ENCODE peak calls at places on chromosomes 16 and 17, in four cellular contexts. Q, O, P and F are unnamed samples.

GRCh38 chr17:78643326-78643725 is 66.1 kb upstream of the DNAH17 start:
- DNase-seq in Q (no peak), P (no peak), O (no peak), F (no peak)

GRCh38 chr17:11997972-11998233 is 628 bp upstream of the ZNF18 start:
- DNase-seq in O (no peak), Q (no peak), P (no peak), F (no peak)

GRCh38 chr16:53904533-53904932 is 200.6 kb downstream of the FTO start:
- DNase-seq in O (no peak), Q (no peak), P (no peak), F (no peak)

GRCh38 chr17:31256936-31257335 is 40.1 kb downstream of the OMG start:
- DNase-seq in O (no peak), P (no peak), Q (no peak), F (no peak)

GRCh38 chr16:57956924-57957323 is 14.0 kb downstream of the CNGB1 start:
- DNase-seq in P (no peak), O (no peak), Q (no peak), F (no peak)

GRCh38 chr16:48113471-48113870 is 42.3 kb downstream of the ABCC12 start:
- DNase-seq in Q (no peak), O (no peak), P (peak; percentile 12), F (no peak)

GRCh38 chr17:45063198-45063597 is 2.1 kb downstream of the NMT1 start:
- DNase-seq in P (no peak), O (no peak), Q (no peak), F (no peak)

GRCh38 chr16:72111653-72112451 is 18.2 kb downstream of the DHX38 start:
- DNase-seq in P (no peak), Q (no peak), O (peak; percentile 51), F (no peak)

GRCh38 chr16:88703486-88704309 is 2.5 kb downstream of the RNF166 start:
- DNase-seq in Q (no peak), O (no peak), P (no peak), F (no peak)

GRCh38 chr17:57943140-57943539 is 12.1 kb downstream of the CUEDC1 start:
- DNase-seq in O (no peak), P (no peak), Q (no peak), F (no peak)

GRCh38 chr17:44867841-44868240 is 20.2 kb downstream of the HIGD1B start:
- DNase-seq in Q (no peak), P (no peak), O (no peak), F (no peak)

GRCh38 chr16:81170824-81171223 is 67.7 kb upstream of the BCO1 start:
- DNase-seq in P (no peak), Q (no peak), O (no peak), F (no peak)

GRCh38 chr16:81509404-81509803 is 64.8 kb downstream of the CMIP start:
- DNase-seq in Q (no peak), P (no peak), O (no peak), F (no peak)

GRCh38 chr17:63433746-63434591 is 12.1 kb downstream of the CYB561 start:
- DNase-seq in O (no peak), P (no peak), Q (no peak), F (no peak)

GRCh38 chr16:11024333-11025053 is 80.1 kb downstream of the CLEC16A start:
- DNase-seq in P (peak; percentile 81), Q (peak; percentile 45), O (no peak), F (no peak)

GRCh38 chr17:79188048-79188447 is 113.4 kb downstream of the ENGASE start:
- DNase-seq in P (no peak), Q (peak; percentile 10), O (peak; percentile 72), F (no peak)

GRCh38 chr17:49585422-49586027 is 9.9 kb downstream of the NXPH3 start:
- DNase-seq in O (peak; percentile 48), P (no peak), Q (no peak), F (no peak)

GRCh38 chr17:77317091-77317519 is 176.3 kb downstream of the SEC14L1 start:
- DNase-seq in Q (no peak), O (no peak), P (no peak), F (no peak)

GRCh38 chr16:75550211-75550662 is 5.8 kb downstream of the TMEM231 start:
- DNase-seq in O (no peak), Q (no peak), P (peak; percentile 58), F (no peak)

GRCh38 chr17:29069526-29070041 is 26.6 kb downstream of the PIPOX start:
- DNase-seq in O (peak; percentile 76), Q (no peak), P (no peak), F (no peak)

GRCh38 chr16:10729649-10730048 is 14.0 kb upstream of the NUBP1 start:
- DNase-seq in Q (peak; percentile 54), P (no peak), O (no peak), F (no peak)

GRCh38 chr16:17076818-17077498 is 393.8 kb downstream of the XYLT1 start:
- DNase-seq in O (no peak), Q (no peak), P (no peak), F (no peak)

GRCh38 chr16:56321159-56321558 is 104.2 kb downstream of the AMFR start:
- DNase-seq in O (no peak), Q (no peak), P (no peak), F (no peak)

GRCh38 chr16:49747654-49748053 is 108.3 kb downstream of the ZNF423 start:
- DNase-seq in Q (no peak), P (no peak), O (no peak), F (no peak)

GRCh38 chr16:54937673-54938350 is 7.1 kb downstream of the IRX5 start:
- DNase-seq in Q (no peak), P (no peak), O (no peak), F (no peak)
- H3K4me3 ChIP-seq in Q (no peak overlapping the region), P (no peak overlapping the region), O (no peak overlapping the region), F (no peak overlapping the region)

GRCh38 chr17:81030726-81031570 is 4.0 kb upstream of the BAIAP2 start:
- DNase-seq in Q (no peak), P (peak; percentile 40), O (no peak), F (no peak)

GRCh38 chr17:81033535-81034167 is 1.3 kb upstream of the BAIAP2 start:
- DNase-seq in O (no peak), Q (no peak), P (peak; percentile 44), F (no peak)

GRCh38 chr17:81034168-81034777 is 678 bp upstream of the BAIAP2 start:
- DNase-seq in O (no peak), P (no peak), Q (no peak), F (no peak)

GRCh38 chr17:81031571-81032550 is 3.1 kb upstream of the BAIAP2 start:
- DNase-seq in P (no peak), O (no peak), Q (no peak), F (no peak)

DNA sequence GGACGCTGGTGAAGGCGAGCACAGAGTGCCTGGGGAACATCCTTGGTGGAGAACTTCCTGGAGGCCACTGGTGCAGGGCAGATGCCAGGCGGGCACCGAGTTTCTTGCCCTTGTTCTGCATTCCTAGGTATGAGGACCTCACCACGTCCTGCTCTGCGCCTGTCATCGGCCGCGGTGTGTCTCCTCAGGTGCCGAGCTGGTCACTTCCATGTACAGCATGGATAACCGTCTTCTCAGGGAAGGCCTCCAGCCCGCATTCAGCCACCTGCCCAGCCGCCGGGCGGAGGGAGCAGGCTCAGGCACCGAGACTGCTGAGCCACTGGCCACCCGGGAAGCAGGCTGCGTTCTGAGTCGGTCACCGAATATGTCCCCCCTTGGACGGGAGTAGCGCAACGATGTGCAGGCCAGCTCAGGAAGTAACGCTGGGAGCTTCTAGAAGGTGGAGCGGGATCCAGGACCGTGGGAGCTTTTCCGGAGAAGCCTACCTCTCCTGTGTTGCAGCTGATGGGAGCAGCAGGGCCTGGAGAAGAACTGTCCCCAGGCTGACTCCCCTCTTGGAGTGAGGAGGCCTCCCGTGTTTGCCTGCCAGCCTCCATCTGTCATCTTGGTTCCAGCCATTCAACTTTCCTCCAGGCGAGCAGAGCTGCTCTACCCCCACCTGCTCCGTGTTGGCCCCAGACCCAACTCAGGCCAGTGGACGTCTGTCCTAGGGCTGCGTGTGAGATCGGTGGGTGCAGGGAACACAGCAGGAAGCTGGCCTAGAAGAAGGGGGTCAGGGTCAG is 2.1 kb upstream of the BAIAP2 start:
- DNase-seq in O (no peak), Q (no peak), P (no peak), F (no peak)
- TF ChIP-seq TCF7L2 in O (no peak), Q (no peak), P (no peak), F (no peak)

DNA sequence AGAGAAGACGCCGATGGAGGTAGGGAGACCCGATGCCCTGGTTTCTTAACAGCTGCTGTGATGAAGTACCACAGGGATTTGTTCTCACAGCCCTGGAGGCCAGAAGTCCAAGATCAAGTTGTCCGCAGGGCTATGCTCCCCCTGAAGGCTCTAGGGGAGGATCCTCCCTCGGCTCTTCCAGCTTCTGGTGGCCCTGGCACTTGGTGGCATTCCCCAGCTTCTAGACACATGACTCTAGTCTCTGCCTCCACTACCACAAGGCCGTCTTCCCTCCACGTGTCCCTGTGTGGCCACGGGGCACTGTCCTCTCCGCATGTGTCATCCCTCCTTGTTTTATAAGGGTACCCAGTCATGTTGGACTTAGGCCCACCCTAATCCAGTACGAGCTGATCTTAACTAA is 375.2 kb downstream of the SLC39A11 start:
- DNase-seq in P (no peak), O (no peak), Q (no peak), F (no peak)
- H3K4me1 ChIP-seq in P (peaks cover 35% of the 10 kb centered on the region), O (no peaks in the 10 kb centered on the region), Q (peaks cover 64% of the 10 kb centered on the region), F (peaks cover 54% of the 10 kb centered on the region)

DNA sequence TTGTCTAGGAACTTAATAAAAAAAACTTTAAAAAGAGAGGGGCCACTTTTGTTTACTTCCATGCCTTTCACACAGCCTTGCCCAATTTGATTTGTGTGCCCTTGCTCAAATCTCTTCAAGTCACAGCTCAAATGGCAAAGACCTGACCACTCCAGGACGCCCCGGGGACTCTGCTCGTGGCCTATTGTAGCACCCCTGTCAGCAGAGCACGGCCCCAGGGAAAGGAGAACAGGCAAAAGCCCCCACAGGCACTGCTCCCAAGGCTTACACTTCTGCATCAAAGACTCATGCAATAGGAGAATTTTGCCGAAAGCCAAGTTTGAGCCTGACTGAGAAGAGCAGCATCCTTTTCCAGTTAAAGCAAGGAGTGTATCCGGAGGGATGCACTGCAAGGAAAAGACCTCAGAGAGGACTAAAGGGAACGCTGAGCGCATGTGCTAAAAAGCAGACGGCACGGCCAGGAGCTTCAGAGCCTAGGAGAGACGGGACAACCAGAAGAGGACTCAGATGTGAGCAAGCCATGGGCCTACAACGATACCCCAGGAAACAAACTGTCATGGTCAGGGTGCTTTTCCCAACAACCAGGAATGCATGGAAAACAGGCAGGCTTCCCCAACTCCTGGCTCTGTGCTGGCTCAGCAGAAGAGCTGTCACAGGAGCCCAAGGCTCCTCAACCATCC is 8.2 kb downstream of the CREBBP start:
- DNase-seq in Q (no peak), O (no peak), P (no peak), F (no peak)
- H3K4me3 ChIP-seq in Q (no peak overlapping the region), O (no peak overlapping the region), P (no peak overlapping the region), F (no peak overlapping the region)

GRCh38 chr16:24070851-24071250 is 185.3 kb upstream of the CACNG3 start:
- DNase-seq in O (peak; percentile 83), Q (peak; percentile 43), P (peak; percentile 29), F (peak; percentile 17)
- TF ChIP-seq TCF7L2 in O (no peak), Q (no peak), P (no peak), F (no peak)

DNA sequence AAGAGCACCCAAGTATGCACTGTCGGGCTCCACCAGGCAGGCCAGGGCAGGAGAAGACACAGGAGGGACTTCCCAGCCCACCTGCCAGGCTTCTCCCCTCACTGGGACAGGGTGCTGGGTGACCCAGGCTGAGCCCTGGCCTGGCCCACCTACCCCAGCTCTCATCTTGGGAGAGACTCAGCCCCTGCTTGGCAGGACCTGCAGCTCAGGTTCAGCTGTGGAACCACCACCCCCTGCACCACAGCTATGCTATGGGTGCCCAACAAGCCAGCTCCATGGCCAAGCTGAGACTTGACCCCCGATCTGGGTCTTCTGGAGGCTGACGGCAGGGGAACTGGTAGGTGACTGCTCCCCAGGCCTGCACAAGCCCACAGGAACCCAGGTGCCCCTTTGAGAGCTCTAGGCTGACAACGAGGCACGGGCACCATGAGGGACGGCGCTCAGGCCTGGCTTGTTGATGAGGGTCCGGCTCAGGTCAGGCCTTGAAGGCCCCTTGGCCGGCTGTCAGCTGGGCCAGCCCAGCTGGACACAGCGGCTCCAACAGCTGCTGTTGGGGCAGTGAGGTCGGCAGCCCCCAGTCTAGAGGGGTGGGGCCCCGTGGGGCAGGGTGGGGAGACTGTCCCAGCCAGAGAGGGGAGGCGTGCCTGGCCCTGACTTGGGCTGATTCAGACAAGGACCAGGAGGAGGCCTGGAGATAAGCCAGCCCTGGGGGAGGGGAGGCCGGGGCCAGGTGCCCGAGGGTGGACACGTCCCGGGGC is 4.6 kb downstream of the RPUSD1 start:
- DNase-seq in O (peak; percentile 78), P (no peak), Q (no peak), F (no peak)
- H3K4me1 ChIP-seq in O (peaks cover 11% of the 10 kb centered on the region), P (peaks cover 5% of the 10 kb centered on the region), Q (peaks cover 31% of the 10 kb centered on the region), F (peaks cover 4% of the 10 kb centered on the region)